ENCODE peak calls at places on chromosomes 2 and 18, in ten cellular contexts. B is fibroblast of lung, I is tibial artery, M is pancreas, R is suprapubic skin, D is psoas muscle, K is body of pancreas, V is hepatocyte, E is Panc1, G is SK-N-SH. C is an unnamed sample.

GRCh38 chr18:67672142-67672541 is 155.6 kb upstream of the DSEL start:
- DNase-seq in B (peak; percentile 10), I (no peak), M (no peak), R (no peak), D (no peak), K (no peak), V (no peak), E (no peak), G (no peak), C (no peak)

GRCh38 chr2:186603208-186603765 is 13.4 kb downstream of the ITGAV start:
- DNase-seq in B (peak; percentile 45), I (no peak), M (no peak), R (no peak), D (no peak), K (no peak), V (no peak), E (no peak), G (no peak), C (no peak)

GRCh38 chr18:26511339-26512071 is 36.8 kb downstream of the KCTD1 start:
- DNase-seq in B (no peak), I (no peak), M (no peak), R (no peak), D (no peak), K (no peak), V (no peak), E (no peak), G (peak; percentile 14), C (no peak)

GRCh38 chr2:227661827-227662226 is 4.8 kb upstream of the SCYGR5 start:
- DNase-seq in B (peak; percentile 6), I (no peak), M (no peak), R (no peak), D (no peak), K (no peak), V (no peak), E (no peak), G (no peak), C (no peak)

GRCh38 chr18:74940856-74941255 is 268.1 kb downstream of the PTGR3 start:
- DNase-seq in B (no peak), I (no peak), M (no peak), R (no peak), D (no peak), K (no peak), V (no peak), E (no peak), G (no peak), C (no peak)

GRCh38 chr2:191910518-191910917 is 63.6 kb upstream of the CAVIN2 start:
- DNase-seq in B (peak; percentile 91), I (no peak), M (no peak), R (no peak), D (no peak), K (no peak), V (no peak), E (no peak), G (no peak), C (no peak)

GRCh38 chr18:3912705-3913104 is 462.7 kb downstream of the TGIF1 start:
- DNase-seq in B (peak; percentile 30), I (no peak), M (no peak), R (no peak), D (no peak), K (no peak), V (no peak), E (no peak), G (no peak), C (no peak)

GRCh38 chr18:73888565-73888964 is 259.1 kb downstream of the FBXO15 start:
- DNase-seq in B (no peak), I (no peak), M (no peak), R (no peak), D (no peak), K (no peak), V (no peak), E (no peak), G (no peak), C (no peak)

GRCh38 chr2:109238580-109238979 is 109.6 kb downstream of the SH3RF3 start:
- DNase-seq in B (peak; percentile 69), I (peak; percentile 87), M (no peak), R (peak; percentile 86), D (peak; percentile 85), K (peak; percentile 39), V (no peak), E (no peak), G (no peak), C (peak; percentile 91)

GRCh38 chr2:221100467-221101089 is 471.5 kb downstream of the EPHA4 start:
- DNase-seq in B (no peak), I (no peak), M (no peak), R (no peak), D (no peak), K (no peak), V (peak; percentile 10), E (no peak), G (no peak), C (no peak)

GRCh38 chr2:95026471-95027368 is 1.2 kb downstream of the MAL start:
- DNase-seq in B (no peak), I (no peak), M (no peak), R (no peak), D (peak; percentile 16), K (peak; percentile 16), V (no peak), E (no peak), G (no peak), C (no peak)

GRCh38 chr2:68438455-68439303 is 28.4 kb downstream of the FBXO48 start:
- DNase-seq in B (no peak), I (no peak), M (no peak), R (no peak), D (no peak), K (no peak), V (no peak), E (no peak), G (no peak), C (no peak)

GRCh38 chr2:3480352-3481010 is 38.9 kb downstream of the ADI1 start:
- DNase-seq in B (no peak), I (no peak), M (peak; percentile 88), R (no peak), D (peak; percentile 42), K (peak; percentile 87), V (peak; percentile 82), E (no peak), G (no peak), C (no peak)

GRCh38 chr2:133710613-133711012 is 142.3 kb upstream of the NCKAP5 start:
- DNase-seq in B (peak; percentile 24), I (no peak), M (no peak), R (no peak), D (no peak), K (no peak), V (no peak), E (no peak), G (peak; percentile 48), C (no peak)

GRCh38 chr2:221527759-221528444 is 44.2 kb downstream of the EPHA4 start:
- DNase-seq in B (peak; percentile 53), I (no peak), M (no peak), R (no peak), D (no peak), K (no peak), V (peak; percentile 50), E (no peak), G (no peak), C (no peak)

GRCh38 chr2:65390134-65390533 is 42.3 kb downstream of the SPRED2 start:
- DNase-seq in B (no peak), I (no peak), M (no peak), R (no peak), D (no peak), K (no peak), V (no peak), E (no peak), G (no peak), C (no peak)

GRCh38 chr18:48833701-48834394 is 116.9 kb downstream of the SMAD7 start:
- DNase-seq in B (peak; percentile 65), I (peak; percentile 60), M (no peak), R (peak; percentile 45), D (peak; percentile 38), K (peak; percentile 6), V (no peak), E (no peak), G (no peak), C (no peak)

GRCh38 chr2:38991899-38992298 is 102.2 kb downstream of the ARHGEF33 start:
- DNase-seq in B (no peak), I (no peak), M (no peak), R (no peak), D (no peak), K (no peak), V (no peak), E (no peak), G (no peak), C (no peak)

GRCh38 chr2:232876978-232877441 is 6.9 kb downstream of the SNORC start:
- DNase-seq in B (no peak), I (peak; percentile 50), M (no peak), R (peak; percentile 78), D (peak; percentile 47), K (no peak), V (no peak), E (no peak), G (no peak), C (no peak)
- H3K4me3 ChIP-seq in B (no peak overlapping the region), I (peak overlapping the region; percentile 52), M (no peak overlapping the region), R (peak overlapping the region; percentile 71), D (peak overlapping the region; percentile 71), K (no peak overlapping the region), V (peak overlapping the region; percentile 45), E (peak overlapping the region; percentile 51), G (no peak overlapping the region), C (peak overlapping the region; percentile 35)

GRCh38 chr2:231186325-231186724 is 12.1 kb upstream of the ARMC9 start:
- DNase-seq in B (no peak), I (no peak), M (no peak), R (no peak), D (no peak), K (no peak), V (no peak), E (no peak), G (no peak), C (no peak)
- H3K4me1 ChIP-seq in B (peaks cover 15% of the 10 kb centered on the region), I (peaks cover 55% of the 10 kb centered on the region), M (no peaks in the 10 kb centered on the region), R (peaks cover 15% of the 10 kb centered on the region), D (peaks cover 45% of the 10 kb centered on the region), K (peaks cover 18% of the 10 kb centered on the region), V (peaks cover 3% of the 10 kb centered on the region), E (peaks cover 13% of the 10 kb centered on the region), G (peaks cover 20% of the 10 kb centered on the region), C (peaks cover 35% of the 10 kb centered on the region)

GRCh38 chr2:85797959-85798358 is 44.2 kb downstream of the ATOH8 start:
- DNase-seq in B (no peak), I (no peak), M (no peak), R (peak; percentile 59), D (no peak), K (no peak), V (no peak), E (no peak), G (peak; percentile 72), C (no peak)
- TF ChIP-seq CTCF in B (peak; percentile 65), I (peak; percentile 31), M (no peak), R (no peak), D (peak; percentile 46), K (no peak), V (peak; percentile 37), E (no peak), G (peak; percentile 66), C (peak; percentile 44)

DNA sequence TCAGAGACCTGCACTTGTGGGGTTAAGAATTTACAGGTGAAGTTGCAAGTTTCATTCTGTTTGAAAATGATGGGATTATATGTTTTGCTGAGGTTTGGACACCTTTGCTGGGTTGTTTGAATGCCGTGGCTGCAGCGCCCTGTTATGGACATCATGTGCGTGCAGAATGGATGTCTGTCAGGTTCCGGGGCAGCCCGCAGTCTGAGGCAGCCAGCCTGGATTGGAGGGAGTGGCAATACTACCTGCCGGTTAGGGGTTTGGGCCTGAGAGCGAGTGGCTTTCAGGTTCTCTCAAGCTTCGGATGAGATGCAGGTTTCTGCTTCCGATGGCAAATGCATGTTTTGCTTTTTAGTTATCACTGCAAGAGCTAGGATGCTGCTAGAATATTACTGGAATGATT is 1.1 kb downstream of the CASP8 start:
- DNase-seq in B (no peak), I (no peak), M (no peak), R (no peak), D (peak; percentile 52), K (no peak), V (no peak), E (no peak), G (no peak), C (no peak)
- H3K4me3 ChIP-seq in B (no peak overlapping the region), I (no peak overlapping the region), M (no peak overlapping the region), R (peak overlapping the region; percentile 34), D (no peak overlapping the region), K (no peak overlapping the region), V (no peak overlapping the region), E (peak overlapping the region; percentile 25), G (no peak overlapping the region), C (peak overlapping the region; percentile 60)